ENCODE peak calls at places on chromosomes 11 and 22, in five cellular contexts. M, O, D, W and Z are unnamed samples.

GRCh38 chr11:45580399-45580798 is 85.0 kb downstream of the CHST1 start:
- DNase-seq in M (no peak), O (peak; percentile 50), D (no peak), W (peak; percentile 87), Z (peak; percentile 65)

GRCh38 chr11:61129608-61130523 is 27.6 kb downstream of the CD5 start:
- DNase-seq in M (peak; percentile 90), O (peak; percentile 84), D (peak; percentile 90), W (peak; percentile 99), Z (peak; percentile 96)

GRCh38 chr11:103871923-103872551 is 164.4 kb upstream of the DDI1 start:
- DNase-seq in M (no peak), O (no peak), D (no peak), W (no peak), Z (no peak)

GRCh38 chr11:44498524-44498923 is 66.9 kb upstream of the CD82 start:
- DNase-seq in M (no peak), O (no peak), D (no peak), W (no peak), Z (no peak)

GRCh38 chr11:123018702-123019101 is 37.1 kb upstream of the BSX start:
- DNase-seq in M (no peak), O (no peak), D (no peak), W (no peak), Z (no peak)

GRCh38 chr11:36214484-36214883 is 74.7 kb downstream of the COMMD9 start:
- DNase-seq in M (no peak), O (no peak), D (no peak), W (no peak), Z (peak; percentile 34)

GRCh38 chr11:102410382-102410784 is 42.2 kb downstream of the TMEM123 start:
- DNase-seq in M (no peak), O (peak; percentile 42), D (no peak), W (no peak), Z (peak; percentile 74)

GRCh38 chr22:27885977-27886842 is 32.8 kb downstream of the PITPNB start:
- DNase-seq in M (no peak), O (peak; percentile 86), D (no peak), W (peak; percentile 65), Z (peak; percentile 79)

GRCh38 chr11:12540913-12541587 is 133.2 kb upstream of the TEAD1 start:
- DNase-seq in M (no peak), O (peak; percentile 96), D (no peak), W (peak; percentile 66), Z (peak; percentile 93)

GRCh38 chr11:64019106-64020031 is 16.4 kb upstream of the FLRT1 start:
- DNase-seq in M (no peak), O (no peak), D (no peak), W (no peak), Z (no peak)

GRCh38 chr22:26568207-26568706 is 21.7 kb downstream of the TPST2 start:
- DNase-seq in M (peak; percentile 84), O (no peak), D (peak; percentile 64), W (peak; percentile 84), Z (peak; percentile 97)

GRCh38 chr11:35344990-35345655 is 74.2 kb downstream of the SLC1A2 start:
- DNase-seq in M (no peak), O (no peak), D (no peak), W (no peak), Z (no peak)

GRCh38 chr11:24457985-24458384 is 38.9 kb upstream of the LUZP2 start:
- DNase-seq in M (no peak), O (no peak), D (no peak), W (no peak), Z (peak; percentile 21)

GRCh38 chr11:109971184-109971523 is 122.0 kb upstream of the ZC3H12C start:
- DNase-seq in M (no peak), O (peak; percentile 60), D (no peak), W (no peak), Z (no peak)

GRCh38 chr11:31237819-31238771 is 131.4 kb downstream of the DCDC1 start:
- DNase-seq in M (no peak), O (peak; percentile 54), D (peak; percentile 29), W (peak; percentile 79), Z (peak; percentile 94)
- H3K4me1 ChIP-seq in M (no peaks in the 10 kb centered on the region), O (no peaks in the 10 kb centered on the region), D (peaks cover 3% of the 10 kb centered on the region), W (peaks cover 5% of the 10 kb centered on the region), Z (no peaks in the 10 kb centered on the region)

DNA sequence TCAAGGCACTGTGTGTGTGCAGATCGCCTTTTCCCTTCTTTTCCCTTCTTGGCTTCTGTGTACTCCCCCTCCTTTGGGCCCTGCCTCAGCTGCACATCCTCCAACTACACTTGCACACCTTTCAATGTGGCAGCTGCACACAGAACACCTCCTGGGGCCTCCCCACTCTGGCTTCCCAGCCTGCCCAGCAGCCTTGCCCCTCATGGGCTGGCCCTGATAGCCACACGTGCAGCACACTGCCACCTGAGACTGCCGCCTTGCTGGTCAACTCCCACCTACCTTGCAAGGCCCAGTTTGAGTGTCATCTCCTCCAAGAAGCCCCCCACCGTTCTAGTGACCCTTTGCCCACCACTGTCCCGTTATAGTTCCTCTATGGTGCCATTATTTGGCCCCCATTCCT is 77.3 kb upstream of the ARFGAP3 start:
- DNase-seq in M (no peak), O (no peak), D (no peak), W (peak; percentile 43), Z (no peak)
- H3K4me1 ChIP-seq in M (peaks cover 29% of the 10 kb centered on the region), O (peaks cover 78% of the 10 kb centered on the region), D (peaks cover 5% of the 10 kb centered on the region), W (peaks cover 11% of the 10 kb centered on the region), Z (peaks cover under 1% of the 10 kb centered on the region)

GRCh38 chr11:129316781-129317180 is 58.9 kb upstream of the BARX2 start:
- DNase-seq in M (no peak), O (no peak), D (no peak), W (no peak), Z (no peak)

GRCh38 chr11:129312741-129313587 is 62.7 kb upstream of the BARX2 start:
- DNase-seq in M (no peak), O (peak; percentile 26), D (no peak), W (peak; percentile 56), Z (no peak)

GRCh38 chr11:129315781-129316579 is 59.7 kb upstream of the BARX2 start:
- DNase-seq in M (peak; percentile 100), O (no peak), D (no peak), W (peak; percentile 90), Z (peak; percentile 86)

GRCh38 chr11:129313588-129314288 is 61.9 kb upstream of the BARX2 start:
- DNase-seq in M (no peak), O (peak; percentile 24), D (no peak), W (no peak), Z (no peak)

GRCh38 chr11:129314381-129314780 is 61.3 kb upstream of the BARX2 start:
- DNase-seq in M (no peak), O (no peak), D (no peak), W (no peak), Z (no peak)
- H3K4me1 ChIP-seq in M (peaks cover 61% of the 10 kb centered on the region), O (no peaks in the 10 kb centered on the region), D (peaks cover 6% of the 10 kb centered on the region), W (peaks cover 18% of the 10 kb centered on the region), Z (peaks cover 17% of the 10 kb centered on the region)

GRCh38 chr22:46083383-46084350 is 66.7 kb upstream of the PPARA start:
- DNase-seq in M (peak; percentile 11), O (peak; percentile 61), D (no peak), W (no peak), Z (no peak)

GRCh38 chr22:46085831-46086576 is 64.3 kb upstream of the PPARA start:
- DNase-seq in M (peak; percentile 91), O (peak; percentile 90), D (no peak), W (no peak), Z (no peak)

GRCh38 chr22:46084376-46084775 is 66.0 kb upstream of the PPARA start:
- DNase-seq in M (no peak), O (no peak), D (no peak), W (no peak), Z (no peak)

GRCh38 chr22:46086577-46087335 is 63.6 kb upstream of the PPARA start:
- DNase-seq in M (peak; percentile 29), O (peak; percentile 86), D (no peak), W (no peak), Z (no peak)

GRCh38 chr22:46084943-46085830 is 65.1 kb upstream of the PPARA start:
- DNase-seq in M (peak; percentile 21), O (peak; percentile 97), D (no peak), W (no peak), Z (no peak)
- H3K4me1 ChIP-seq in M (peaks cover 18% of the 10 kb centered on the region), O (peaks cover 45% of the 10 kb centered on the region), D (peaks cover 4% of the 10 kb centered on the region), W (no peaks in the 10 kb centered on the region), Z (no peaks in the 10 kb centered on the region)